ENCODE peak calls at places on chromosomes 1 and 21, in four cellular contexts. C is stomach, I is upper lobe of left lung, S is heart left ventricle. M is an unnamed sample. For H3K9me3, the result is how much of the 10 kb centered on the place peaks cover.

GRCh38 chr21:34728479-34728878 is 59.7 kb downstream of the CLIC6 start:
- DNase-seq in C (peak), I (no peak), S (no peak), M (no peak)

GRCh38 chr1:77857557-77857956 is 30.9 kb upstream of the NEXN start:
- DNase-seq in C (no peak), I (no peak), S (no peak), M (no peak)

GRCh38 chr1:183945432-183946308 is 91.9 kb downstream of the COLGALT2 start:
- DNase-seq in C (no peak), I (no peak), S (no peak), M (no peak)

GRCh38 chr1:204733289-204733688 is 47.8 kb upstream of the LRRN2 start:
- DNase-seq in C (no peak), I (no peak), S (no peak), M (no peak)

GRCh38 chr1:58409826-58410225 is 136.7 kb downstream of the OMA1 start:
- DNase-seq in C (no peak), I (no peak), S (no peak), M (no peak)

GRCh38 chr1:113984710-113985109 is 5.4 kb downstream of the OLFML3 start:
- DNase-seq in C (no peak), I (no peak), S (no peak), M (no peak)

GRCh38 chr1:23556661-23557470 is 2.4 kb downstream of the ID3 start:
- DNase-seq in C (no peak), I (no peak), S (no peak), M (no peak)

GRCh38 chr1:244730153-244730933 is 77.4 kb downstream of the DESI2 start:
- DNase-seq in C (peak), I (peak), S (peak), M (no peak)

GRCh38 chr21:45102391-45102932 is 28.1 kb downstream of the ADARB1 start:
- DNase-seq in C (peak), I (no peak), S (no peak), M (no peak)

GRCh38 chr1:233656700-233657099 is 42.8 kb downstream of the KCNK1 start:
- DNase-seq in C (no peak), I (no peak), S (no peak), M (no peak)

GRCh38 chr1:54844564-54844963 is 42.4 kb downstream of the DHCR24 start:
- DNase-seq in C (no peak), I (no peak), S (no peak), M (no peak)

GRCh38 chr1:5250336-5250735 is 595.9 kb downstream of the AJAP1 start:
- DNase-seq in C (peak), I (no peak), S (no peak), M (no peak)

GRCh38 chr21:25722631-25723030 is 12.1 kb downstream of the ATP5PF start:
- DNase-seq in C (no peak), I (no peak), S (no peak), M (no peak)

GRCh38 chr1:16888806-16889178 is 7.0 kb upstream of the RNU1-2 start:
- DNase-seq in C (no peak), I (peak), S (no peak), M (no peak)

GRCh38 chr1:231584117-231584516 is 42.5 kb upstream of the DISC1 start:
- DNase-seq in C (no peak), I (no peak), S (no peak), M (no peak)

GRCh38 chr1:63701187-63701586 is 72.6 kb upstream of the ROR1 start:
- DNase-seq in C (peak), I (no peak), S (no peak), M (no peak)

GRCh38 chr1:4021895-4022268 is 121.8 kb upstream of the C1orf174 start:
- DNase-seq in C (no peak), I (no peak), S (no peak), M (no peak)

GRCh38 chr1:4023678-4024077 is 123.6 kb upstream of the C1orf174 start:
- DNase-seq in C (no peak), I (no peak), S (no peak), M (no peak)

GRCh38 chr1:4024811-4025210 is 124.7 kb upstream of the C1orf174 start:
- DNase-seq in C (no peak), I (no peak), S (no peak), M (no peak)

GRCh38 chr1:4021153-4021894 is 121.3 kb upstream of the C1orf174 start:
- DNase-seq in C (no peak), I (no peak), S (no peak), M (no peak)

GRCh38 chr1:4022715-4023114 is 122.6 kb upstream of the C1orf174 start:
- DNase-seq in C (no peak), I (no peak), S (no peak), M (no peak)
- H3K9me3 ChIP-seq in C (under half), I (under half), S (under half), M (under half)

DNA sequence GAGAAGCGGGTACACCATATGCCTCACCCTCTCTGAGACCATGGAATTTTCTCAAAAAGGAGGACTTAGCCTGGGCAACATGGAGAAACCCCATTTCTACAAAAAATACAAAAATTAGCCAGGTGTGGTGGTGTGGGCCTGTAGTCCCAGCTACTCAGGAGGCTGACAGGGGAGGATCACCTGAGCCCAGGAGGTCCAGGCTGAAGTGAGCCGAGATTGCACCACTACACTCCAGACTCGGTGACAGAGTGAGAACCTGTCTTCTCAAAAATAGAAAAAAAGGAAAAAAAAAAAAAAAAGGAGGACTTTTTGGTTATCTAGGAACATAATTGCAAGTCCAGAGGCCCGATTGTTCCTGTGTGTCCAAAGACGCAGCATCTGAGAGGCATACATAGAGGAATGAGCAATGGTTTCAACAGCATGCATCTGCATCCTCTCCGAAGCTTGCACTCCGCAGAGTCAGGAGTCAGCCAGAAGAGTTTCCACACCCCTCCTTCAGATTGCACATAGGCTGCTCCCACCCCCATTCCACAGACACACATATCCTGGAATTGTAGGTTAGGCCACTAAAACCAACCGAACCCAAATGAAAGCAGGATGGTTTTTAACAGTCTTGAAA is 2.5 kb upstream of the TBX15 start:
- DNase-seq in C (no peak), I (no peak), S (no peak), M (no peak)
- H3K9me3 ChIP-seq in C (under half), I (under half), S (under half), M (under half)

DNA sequence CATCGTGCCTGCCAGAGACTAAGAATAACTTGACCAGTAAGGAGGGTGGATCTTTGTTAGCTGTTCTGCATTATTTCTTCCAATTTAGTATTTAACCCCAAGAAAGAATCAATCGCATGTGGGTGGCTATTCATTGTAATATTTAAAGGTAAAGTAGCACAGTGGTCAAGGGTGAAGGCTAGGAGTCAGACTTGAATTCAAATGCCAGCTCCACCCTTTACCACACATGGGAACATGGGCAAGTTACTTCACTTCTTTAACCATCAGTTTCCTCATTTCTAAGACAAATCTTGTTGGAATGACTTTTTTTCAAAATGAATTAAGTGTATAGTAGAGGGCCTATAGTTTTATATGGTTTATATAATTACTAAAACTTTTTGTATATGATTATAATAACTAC is 71.3 kb upstream of the S1PR1 start:
- DNase-seq in C (no peak), I (no peak), S (no peak), M (no peak)
- H3K9me3 ChIP-seq in C (under half), I (under half), S (under half), M (under half)

DNA sequence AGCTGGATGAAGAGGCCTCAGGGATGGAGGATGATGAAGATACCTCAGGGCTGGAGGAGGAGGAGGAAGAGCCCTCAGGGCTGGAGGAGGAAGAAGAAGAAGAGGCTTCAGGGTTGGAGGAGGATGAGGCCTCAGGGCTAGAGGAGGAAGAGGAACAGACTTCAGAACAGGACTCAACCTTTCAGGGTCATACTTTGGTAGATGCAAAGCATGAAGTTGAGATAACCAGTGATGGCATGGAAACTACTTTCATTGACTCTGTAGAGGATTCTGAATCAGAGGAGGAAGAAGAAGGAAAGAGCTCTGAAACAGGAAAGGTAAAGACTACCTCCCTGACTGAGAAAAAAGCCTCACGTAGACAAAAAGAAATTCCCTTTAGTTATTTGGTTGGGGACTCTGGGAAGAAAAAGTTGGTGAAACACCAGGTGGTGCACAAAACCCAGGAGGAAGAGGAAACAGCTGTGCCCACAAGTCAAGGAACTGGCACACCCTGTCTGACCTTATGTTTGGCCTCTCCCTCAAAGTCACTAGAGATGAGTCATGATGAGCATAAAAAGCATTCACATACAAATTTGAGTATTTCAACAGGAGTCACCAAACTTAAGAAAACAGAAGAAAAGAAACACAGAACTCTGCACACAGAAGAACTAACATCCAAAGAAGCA is 15.4 kb downstream of the L1TD1 start:
- DNase-seq in C (no peak), I (no peak), S (no peak), M (no peak)
- H3K9me3 ChIP-seq in C (under half), I (under half), S (under half), M (under half)

GRCh38 chr1:25810341-25811299 is 9.1 kb upstream of the MTFR1L start:
- DNase-seq in C (peak), I (peak), S (peak), M (peak)
- H3K9me3 ChIP-seq in C (under half), I (under half), S (under half), M (under half)

GRCh38 chr1:227661495-227661894 is 73.6 kb downstream of the JMJD4 start:
- DNase-seq in C (no peak), I (no peak), S (no peak), M (no peak)
- H3K9me3 ChIP-seq in C (half or more), I (half or more), S (half or more), M (under half)

GRCh38 chr1:225179686-225180085 is 248.2 kb downstream of the LBR start:
- DNase-seq in C (no peak), I (no peak), S (no peak), M (no peak)
- H3K9me3 ChIP-seq in C (half or more), I (under half), S (under half), M (under half)